ENCODE peak calls at places on chromosomes 7 and 10, in ten cellular contexts. P, Q, S, L, D, K, Z, F, M and R are unnamed samples.

GRCh38 chr7:152624218-152624617 is 51.7 kb downstream of the XRCC2 start:
- DNase-seq in P (no peak), Q (no peak), S (no peak), L (no peak), D (no peak), K (no peak), Z (no peak), F (no peak), M (no peak), R (no peak)

GRCh38 chr10:29370612-29371092 is 81.8 kb downstream of the LYZL1 start:
- DNase-seq in P (no peak), Q (peak), S (no peak), L (no peak), D (no peak), K (no peak), Z (no peak), F (peak), M (no peak), R (no peak)

GRCh38 chr10:932589-932988 is 1.1 kb upstream of the LARP4B start:
- DNase-seq in P (no peak), Q (no peak), S (peak), L (no peak), D (peak), K (no peak), Z (no peak), F (no peak), M (no peak), R (no peak)

GRCh38 chr7:2918406-2918805 is 74.3 kb upstream of the GNA12 start:
- DNase-seq in P (no peak), Q (no peak), S (no peak), L (no peak), D (no peak), K (no peak), Z (no peak), F (no peak), M (no peak), R (no peak)

GRCh38 chr10:34567854-34568253 is 247.2 kb downstream of the PARD3 start:
- DNase-seq in P (no peak), Q (no peak), S (no peak), L (no peak), D (no peak), K (no peak), Z (no peak), F (no peak), M (no peak), R (no peak)

GRCh38 chr10:12019343-12019971 is 23.2 kb downstream of the UPF2 start:
- DNase-seq in P (peak), Q (no peak), S (no peak), L (no peak), D (no peak), K (no peak), Z (no peak), F (peak), M (no peak), R (no peak)

GRCh38 chr7:40418445-40418844 is 283.6 kb downstream of the SUGCT start:
- DNase-seq in P (no peak), Q (no peak), S (no peak), L (no peak), D (no peak), K (no peak), Z (no peak), F (no peak), M (no peak), R (no peak)

GRCh38 chr7:142770720-142771352 is at the start of gene PRSS2:
- DNase-seq in P (no peak), Q (no peak), S (no peak), L (no peak), D (no peak), K (no peak), Z (no peak), F (no peak), M (no peak), R (no peak)

GRCh38 chr7:91832493-91833045 is 47.9 kb downstream of the MTERF1 start:
- DNase-seq in P (no peak), Q (peak), S (no peak), L (no peak), D (no peak), K (no peak), Z (no peak), F (no peak), M (no peak), R (no peak)

GRCh38 chr7:102306916-102307677 is 20.4 kb downstream of the SH2B2 start:
- DNase-seq in P (peak), Q (peak), S (peak), L (no peak), D (peak), K (peak), Z (no peak), F (no peak), M (no peak), R (no peak)

GRCh38 chr7:101598422-101598957 is 30.6 kb downstream of the MYL10 start:
- DNase-seq in P (no peak), Q (no peak), S (no peak), L (no peak), D (no peak), K (no peak), Z (no peak), F (no peak), M (no peak), R (no peak)

DNA sequence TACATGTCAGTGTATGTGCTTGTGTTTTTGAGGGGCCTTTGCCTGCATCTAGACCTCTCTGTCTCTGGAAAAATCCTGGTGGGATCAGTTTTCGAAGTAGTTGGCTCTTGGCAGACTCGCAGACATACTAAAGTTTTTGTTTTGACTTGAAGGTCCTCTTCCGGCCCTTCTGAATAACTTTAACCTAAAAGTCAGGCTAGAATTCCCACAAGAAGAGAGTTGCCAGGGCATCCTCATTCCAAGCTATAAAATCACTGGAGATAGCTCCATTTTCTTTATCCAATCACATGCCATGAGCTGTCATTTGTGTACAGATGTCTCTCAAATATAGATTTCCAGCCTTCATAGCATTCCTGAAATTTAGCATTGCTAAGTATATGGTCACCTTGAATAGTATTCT is 967.8 kb downstream of the LRMDA start:
- DNase-seq in P (no peak), Q (peak), S (no peak), L (no peak), D (no peak), K (no peak), Z (no peak), F (no peak), M (no peak), R (no peak)
- TF ChIP-seq CTCF in P (no peak), Q (no peak), S (no peak), L (no peak), D (no peak), K (no peak), Z (no peak), F (no peak), M (no peak), R (no peak)

GRCh38 chr7:98630149-98630548 is 13.1 kb downstream of the NPTX2 start:
- DNase-seq in P (no peak), Q (no peak), S (no peak), L (no peak), D (no peak), K (no peak), Z (no peak), F (no peak), M (no peak), R (no peak)
- H3K4me3 ChIP-seq in P (no peak), Q (no peak), S (no peak), L (no peak), D (no peak), K (no peak), Z (no peak), F (no peak), M (no peak), R (no peak)

DNA sequence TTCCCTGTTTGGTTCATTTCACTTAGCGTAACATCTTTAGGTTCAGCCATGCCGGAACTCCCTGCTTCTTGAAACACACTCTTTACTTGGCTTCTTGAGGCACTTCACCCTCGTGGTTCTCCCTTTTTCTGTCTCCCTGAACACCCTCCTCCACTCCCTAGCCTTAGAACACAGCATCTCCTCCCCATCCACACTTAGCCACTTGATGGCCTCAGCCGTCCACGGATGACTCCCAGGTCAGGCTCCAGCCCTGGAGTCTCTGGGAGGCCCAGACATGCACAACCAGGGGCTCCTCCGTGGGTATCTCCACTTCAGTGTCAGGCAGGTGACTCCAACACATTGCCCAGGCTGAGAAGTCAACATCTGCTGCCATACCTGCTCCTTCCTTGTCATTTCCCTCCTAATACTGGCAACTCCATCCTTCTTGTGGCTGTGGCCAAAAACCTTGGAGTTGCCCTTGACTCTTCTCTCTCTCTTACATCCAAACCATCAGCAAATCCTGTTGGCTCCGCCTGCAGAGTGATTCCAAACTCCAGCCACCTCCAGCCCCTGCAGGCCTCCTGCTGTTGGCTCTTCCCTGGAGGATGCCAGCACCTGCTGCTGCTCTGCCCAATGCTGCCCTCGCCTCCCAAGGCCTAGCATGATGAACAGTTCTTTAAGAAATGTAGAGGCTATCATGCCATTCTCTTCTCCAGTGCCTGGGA is 8.4 kb upstream of the INMT start:
- DNase-seq in P (peak), Q (peak), S (no peak), L (no peak), D (no peak), K (no peak), Z (no peak), F (peak), M (no peak), R (no peak)
- TF ChIP-seq CTCF in P (peak), Q (peak), S (peak), L (no peak), D (no peak), K (no peak), Z (peak), F (peak), M (no peak), R (peak)

DNA sequence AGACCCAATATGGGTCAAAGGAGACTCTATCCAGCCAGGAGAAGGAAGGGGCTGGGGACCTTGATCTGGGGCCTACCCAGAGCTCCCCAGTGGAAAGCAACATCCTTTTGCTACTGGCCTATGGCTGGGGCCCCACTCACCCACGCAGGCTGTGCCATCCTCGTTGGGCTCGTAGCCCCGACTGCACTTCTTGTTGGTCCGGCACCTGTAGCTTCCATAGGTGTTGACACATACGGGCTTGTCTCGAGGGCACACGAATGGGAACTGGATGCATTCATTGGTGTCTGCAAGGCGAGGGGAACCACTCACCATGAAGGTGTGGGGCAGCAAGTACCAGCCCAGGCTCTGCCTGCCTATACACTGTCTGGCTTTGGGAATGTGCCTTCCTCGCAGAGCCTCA is 30.5 kb downstream of the GOLGA7B start:
- DNase-seq in P (no peak), Q (no peak), S (no peak), L (no peak), D (no peak), K (no peak), Z (no peak), F (no peak), M (no peak), R (no peak)
- H3K4me3 ChIP-seq in P (no peak), Q (no peak), S (no peak), L (no peak), D (no peak), K (no peak), Z (no peak), F (no peak), M (no peak), R (no peak)

DNA sequence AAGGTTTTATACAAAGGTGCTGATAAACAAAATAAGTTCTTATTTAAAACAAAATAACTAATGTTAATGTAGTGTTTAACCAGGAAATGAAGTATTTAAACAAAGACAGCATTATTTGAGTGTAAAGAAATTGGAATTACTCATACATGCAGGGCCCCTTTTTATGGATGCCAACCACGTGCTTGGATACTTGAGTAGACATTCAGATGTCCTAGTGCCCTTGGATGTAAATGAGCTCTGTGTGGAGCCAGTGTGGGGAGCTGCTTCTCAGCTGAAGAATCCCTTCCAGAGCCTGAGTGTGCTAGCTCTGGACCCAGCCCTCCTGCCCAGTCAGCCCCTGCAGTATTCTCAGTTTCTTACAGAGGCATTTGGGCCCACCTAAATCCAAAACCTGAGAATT is 84.4 kb downstream of the REEP3 start:
- DNase-seq in P (peak), Q (no peak), S (no peak), L (no peak), D (no peak), K (no peak), Z (no peak), F (no peak), M (no peak), R (no peak)
- TF ChIP-seq CTCF in P (no peak), Q (no peak), S (no peak), L (no peak), D (no peak), K (no peak), Z (no peak), F (no peak), M (no peak), R (no peak)

GRCh38 chr10:3886666-3887251 is 101.8 kb upstream of the KLF6 start:
- DNase-seq in P (peak), Q (peak), S (peak), L (no peak), D (peak), K (peak), Z (peak), F (peak), M (no peak), R (peak)

GRCh38 chr10:3889961-3890522 is 105.0 kb upstream of the KLF6 start:
- DNase-seq in P (no peak), Q (peak), S (no peak), L (no peak), D (no peak), K (peak), Z (no peak), F (peak), M (no peak), R (peak)

GRCh38 chr10:3887404-3887803 is 102.4 kb upstream of the KLF6 start:
- DNase-seq in P (no peak), Q (no peak), S (peak), L (no peak), D (no peak), K (no peak), Z (no peak), F (peak), M (no peak), R (no peak)

GRCh38 chr10:3886191-3886590 is 101.2 kb upstream of the KLF6 start:
- DNase-seq in P (peak), Q (peak), S (peak), L (no peak), D (no peak), K (peak), Z (no peak), F (peak), M (no peak), R (no peak)

DNA sequence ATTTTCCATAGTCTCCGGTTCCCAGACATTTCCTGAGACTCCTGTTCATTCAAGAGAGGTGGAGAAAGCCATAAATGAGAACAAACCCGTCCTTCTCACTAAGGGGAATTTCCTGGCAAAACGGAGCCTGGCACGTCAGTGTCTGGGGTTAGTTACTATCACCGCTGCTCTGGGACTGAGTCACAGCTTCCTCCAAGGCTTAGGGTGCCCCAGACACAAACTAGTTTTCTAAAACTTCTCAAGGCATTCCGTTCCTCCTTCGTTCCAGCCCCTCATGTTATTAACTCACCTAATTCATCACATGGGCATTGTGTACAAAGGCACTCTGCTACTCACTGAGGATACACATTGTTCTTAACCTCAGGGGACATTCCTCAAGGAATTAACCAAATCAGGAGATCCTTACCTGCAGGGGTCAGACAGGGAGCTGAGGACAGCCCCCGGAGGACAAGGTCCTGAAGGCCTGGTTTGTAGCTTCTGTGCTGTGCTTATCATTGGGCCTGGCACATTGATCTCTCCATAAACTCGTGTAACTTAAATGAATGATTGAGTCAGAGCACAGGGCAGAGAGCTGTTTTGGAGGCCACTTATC is 103.0 kb upstream of the KLF6 start:
- DNase-seq in P (peak), Q (peak), S (peak), L (no peak), D (peak), K (peak), Z (peak), F (peak), M (peak), R (peak)
- H3K4me3 ChIP-seq in P (no peak), Q (no peak), S (no peak), L (peak), D (no peak), K (no peak), Z (no peak), F (no peak), M (no peak), R (no peak)

DNA sequence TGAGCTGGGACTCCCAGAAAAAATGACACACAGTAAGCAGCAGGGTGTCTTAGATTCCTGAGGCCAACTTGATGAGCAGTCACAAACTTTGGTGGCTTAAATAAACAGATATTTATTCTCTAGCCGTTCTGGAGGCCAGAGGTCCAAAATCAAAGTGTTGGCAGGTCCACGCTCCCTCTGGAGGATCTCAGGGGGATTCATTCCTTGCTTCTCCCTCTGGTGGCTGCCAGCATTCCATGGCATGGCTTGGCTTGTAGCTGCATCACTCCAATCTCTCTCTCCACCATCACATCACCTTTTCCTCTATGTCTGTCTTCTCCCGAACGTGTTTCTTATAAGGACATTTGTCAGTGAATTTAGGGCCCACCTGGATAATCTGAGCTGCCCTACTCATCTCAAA is 98.4 kb downstream of the OSBPL3 start:
- DNase-seq in P (no peak), Q (no peak), S (no peak), L (no peak), D (no peak), K (no peak), Z (no peak), F (no peak), M (no peak), R (no peak)
- TF ChIP-seq CTCF in P (no peak), Q (no peak), S (no peak), L (no peak), D (no peak), K (no peak), Z (peak), F (no peak), M (no peak), R (peak)

GRCh38 chr10:91632671-91633550 is at the start of gene PPP1R3C:
- DNase-seq in P (peak), Q (peak), S (peak), L (peak), D (peak), K (peak), Z (peak), F (peak), M (no peak), R (peak)

GRCh38 chr10:91626936-91627335 is 5.9 kb downstream of the PPP1R3C start:
- DNase-seq in P (no peak), Q (no peak), S (no peak), L (no peak), D (no peak), K (no peak), Z (no peak), F (no peak), M (no peak), R (no peak)

GRCh38 chr10:91630592-91630991 is 2.3 kb downstream of the PPP1R3C start:
- DNase-seq in P (no peak), Q (no peak), S (no peak), L (no peak), D (no peak), K (no peak), Z (no peak), F (no peak), M (no peak), R (no peak)

GRCh38 chr10:91627344-91628102 is 5.3 kb downstream of the PPP1R3C start:
- DNase-seq in P (no peak), Q (no peak), S (no peak), L (no peak), D (no peak), K (no peak), Z (no peak), F (no peak), M (no peak), R (no peak)

GRCh38 chr10:91629715-91630549 is 2.9 kb downstream of the PPP1R3C start:
- DNase-seq in P (peak), Q (peak), S (no peak), L (no peak), D (no peak), K (no peak), Z (no peak), F (no peak), M (no peak), R (no peak)
- H3K4me3 ChIP-seq in P (peak), Q (no peak), S (peak), L (peak), D (peak), K (no peak), Z (no peak), F (peak), M (no peak), R (peak)